ENCODE peak calls at places on chromosome X, in five cellular contexts. M is GM12878, R is K562, C is HepG2, Y is HCT116. D is an unnamed sample.
A peak's percentile ranks its signal among the peaks of the same experiment; 100 is the strongest.

GRCh38 chrX:46575991-46576392 is 2.4 kb downstream of the CHST7 start:
- DNase-seq in Y (no peak), R (no peak), M (no peak), C (peak; percentile 48), D (no peak)

GRCh38 chrX:150610446-150610845 is 42.0 kb downstream of the MTM1 start:
- DNase-seq in M (no peak), C (no peak), Y (no peak), R (no peak), D (no peak)

GRCh38 chrX:56279869-56280268 is 47.7 kb downstream of the KLF8 start:
- DNase-seq in R (no peak), C (no peak), M (no peak), Y (no peak), D (no peak)

GRCh38 chrX:30893206-30893605 is 4.2 kb upstream of the TAB3 start:
- DNase-seq in Y (no peak), C (no peak), R (no peak), M (no peak), D (no peak)

GRCh38 chrX:56729152-56729557 is at the start of gene NBDY:
- DNase-seq in C (no peak), Y (no peak), R (peak; percentile 7), M (no peak), D (peak; percentile 35)

GRCh38 chrX:118976599-118977340 is 2.4 kb downstream of the LONRF3 start:
- DNase-seq in R (peak; percentile 45), Y (no peak), M (no peak), C (no peak), D (peak; percentile 61)

GRCh38 chrX:16462912-16463311 is 187.0 kb upstream of the S100G start:
- DNase-seq in C (no peak), R (no peak), Y (no peak), M (no peak), D (no peak)

GRCh38 chrX:14927391-14927790 is 54.2 kb downstream of the MOSPD2 start:
- DNase-seq in M (no peak), R (no peak), C (no peak), Y (no peak), D (no peak)

GRCh38 chrX:150621652-150622051 is 53.2 kb downstream of the MTM1 start:
- DNase-seq in M (no peak), C (no peak), Y (no peak), R (peak; percentile 8), D (peak; percentile 4)

GRCh38 chrX:85992811-85993229 is 54.5 kb downstream of the CHM start:
- DNase-seq in R (no peak), M (no peak), C (peak; percentile 3), Y (peak; percentile 7), D (no peak)

GRCh38 chrX:17411189-17411588 is 36.2 kb downstream of the NHS start:
- DNase-seq in Y (no peak), C (no peak), M (no peak), R (no peak), D (no peak)

GRCh38 chrX:48491809-48492208 is 15.8 kb downstream of the FTSJ1 start:
- DNase-seq in M (no peak), R (no peak), C (no peak), Y (no peak), D (no peak)

GRCh38 chrX:47854474-47854873 is 17.8 kb downstream of the ZNF81 start:
- DNase-seq in R (no peak), C (no peak), M (no peak), Y (no peak), D (peak; percentile 14)

GRCh38 chrX:111151764-111152163 is 55.8 kb downstream of the PAK3 start:
- DNase-seq in Y (no peak), M (no peak), C (no peak), R (no peak), D (no peak)

GRCh38 chrX:20654596-20655106 is 387.9 kb upstream of the RPS6KA3 start:
- DNase-seq in R (no peak), Y (no peak), C (no peak), M (no peak), D (no peak)

GRCh38 chrX:40646489-40647306 is 663 bp downstream of the CXorf38 start:
- DNase-seq in C (no peak), R (peak; percentile 71), Y (no peak), M (no peak), D (peak; percentile 62)
- TF ChIP-seq ZBTB33 in C (no peak), R (no peak), Y (no peak), M (no peak), D (no peak)

GRCh38 chrX:129115104-129115503 is 408.2 kb downstream of the SMARCA1 start:
- DNase-seq in R (peak; percentile 56), M (no peak), Y (peak; percentile 31), C (peak; percentile 45), D (peak; percentile 47)
- TF ChIP-seq ZBTB33 in R (no peak), M (no peak), Y (no peak), C (no peak), D (no peak)

GRCh38 chrX:9921407-9921806 is 45.8 kb upstream of the CLDN34 start:
- DNase-seq in C (peak; percentile 39), M (no peak), Y (no peak), R (no peak), D (no peak)
- TF ChIP-seq ZBTB33 in C (no peak), M (no peak), Y (no peak), R (no peak), D (no peak)

DNA sequence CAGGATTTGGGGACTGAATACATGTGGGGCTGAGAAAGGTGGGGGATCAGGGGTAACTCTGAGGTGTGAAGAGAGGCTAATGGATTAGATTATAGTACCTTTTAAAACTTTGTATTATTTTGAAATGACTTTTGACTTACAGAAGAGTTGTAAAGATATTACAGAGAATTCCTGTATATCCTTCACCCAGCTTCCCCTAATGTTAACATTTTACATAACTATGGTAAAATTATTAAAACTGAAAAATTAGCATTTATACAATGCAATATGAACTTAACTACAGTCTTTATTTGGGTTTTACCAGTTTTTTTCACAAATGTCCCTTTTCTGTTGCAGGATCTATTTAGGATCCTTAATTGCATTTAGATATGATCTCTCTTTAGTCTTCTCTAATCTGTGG is 57.4 kb downstream of the TMEM164 start:
- DNase-seq in R (no peak), M (no peak), Y (no peak), C (no peak), D (no peak)
- TF ChIP-seq ZBTB33 in R (no peak), M (no peak), Y (no peak), C (no peak), D (no peak)

GRCh38 chrX:9955506-9955905 is 11.7 kb upstream of the CLDN34 start:
- DNase-seq in Y (no peak), R (no peak), C (no peak), M (no peak), D (no peak)
- TF ChIP-seq ZBTB33 in Y (no peak), R (no peak), C (no peak), M (no peak), D (no peak)

DNA sequence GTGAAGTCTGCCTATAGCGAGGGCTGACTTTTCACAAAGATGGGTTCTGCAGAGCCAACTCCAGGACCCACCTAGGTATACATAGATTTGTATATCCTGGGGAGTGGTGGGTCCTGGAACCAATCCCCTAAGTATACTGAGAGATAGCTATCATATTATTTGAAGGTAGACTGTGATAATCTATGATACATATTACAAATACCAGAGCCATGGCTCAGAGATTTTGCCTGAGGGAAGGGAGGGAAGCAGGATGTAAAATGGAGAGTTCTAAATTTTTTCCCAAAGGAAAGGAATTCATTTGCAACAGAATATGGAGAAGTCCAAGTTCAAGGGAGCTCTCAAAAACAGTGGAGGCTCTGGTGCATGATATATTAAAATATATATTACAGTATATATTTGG is 7.2 kb downstream of the TCEAL3 start:
- DNase-seq in R (no peak), M (no peak), C (no peak), Y (no peak), D (no peak)
- TF ChIP-seq ZBTB33 in R (no peak), M (no peak), C (no peak), Y (no peak), D (no peak)

GRCh38 chrX:2871817-2872216 is 43.1 kb downstream of the GYG2 start:
- DNase-seq in C (no peak), R (no peak), Y (no peak), M (no peak), D (no peak)

GRCh38 chrX:2872937-2873336 is 44.2 kb downstream of the GYG2 start:
- DNase-seq in M (no peak), C (no peak), R (no peak), Y (no peak), D (no peak)

GRCh38 chrX:2874222-2875135 is 45.7 kb downstream of the GYG2 start:
- DNase-seq in C (no peak), M (no peak), R (peak; percentile 55), Y (no peak), D (no peak)

GRCh38 chrX:2867191-2867590 is 38.5 kb downstream of the GYG2 start:
- DNase-seq in Y (no peak), C (no peak), M (no peak), R (no peak), D (no peak)

DNA sequence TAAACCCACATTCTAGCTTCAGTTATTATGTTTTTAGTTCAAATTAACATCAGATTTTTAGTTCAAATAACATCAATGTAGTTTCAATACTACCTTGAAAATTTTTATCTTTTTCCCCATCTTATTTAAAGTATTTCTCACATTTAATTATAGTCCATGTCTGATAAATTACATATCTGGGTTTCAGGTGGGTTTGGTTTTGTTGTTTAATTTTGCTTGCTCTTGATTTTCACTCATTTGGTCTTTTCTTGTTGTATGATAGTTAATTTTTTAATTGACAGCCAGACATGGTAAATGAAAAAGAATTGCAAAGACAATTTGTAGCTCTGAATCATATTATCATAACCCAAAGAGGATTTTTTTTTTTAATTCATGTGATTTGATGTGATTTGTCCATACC is 41.9 kb downstream of the GYG2 start:
- DNase-seq in Y (no peak), M (no peak), R (no peak), C (no peak), D (no peak)
- TF ChIP-seq ZBTB33 in Y (no peak), M (no peak), R (no peak), C (no peak), D (no peak)